ENCODE peak calls at places on chromosomes 5 and 9, in eight cellular contexts. R is A549, K is NT2/D1, I is ureter, Q is HFFc6, X is NCI-H1417, S is fibroblast of the conjunctiva, N is EH. A is an unnamed sample.

GRCh38 chr9:135253305-135254004 is 166.0 kb downstream of the OLFM1 start:
- DNase-seq in R (no peak), K (peak; percentile 20), I (no peak), Q (no peak), X (no peak), S (no peak), N (no peak), A (no peak)

GRCh38 chr9:4864234-4864661 is 71.5 kb downstream of the RCL1 start:
- DNase-seq in R (no peak), K (no peak), I (no peak), Q (no peak), X (no peak), S (no peak), N (no peak), A (no peak)

GRCh38 chr5:134113908-134114875 is at the start of gene TCF7:
- DNase-seq in R (peak; percentile 76), K (peak; percentile 57), I (peak; percentile 66), Q (peak; percentile 40), X (peak; percentile 69), S (peak; percentile 43), N (peak; percentile 82), A (peak; percentile 55)

GRCh38 chr5:62043289-62044274 is 262.4 kb upstream of the KIF2A start:
- DNase-seq in R (no peak), K (peak; percentile 81), I (no peak), Q (no peak), X (peak; percentile 94), S (no peak), N (no peak), A (peak; percentile 88)

GRCh38 chr9:93612796-93613154 is 36.4 kb downstream of the PHF2 start:
- DNase-seq in R (no peak), K (no peak), I (no peak), Q (no peak), X (peak; percentile 93), S (no peak), N (no peak), A (peak; percentile 83)

GRCh38 chr5:63125862-63126261 is 547.2 kb downstream of the LRRC70 start:
- DNase-seq in R (peak; percentile 24), K (no peak), I (no peak), Q (peak; percentile 0), X (peak; percentile 31), S (peak; percentile 41), N (peak; percentile 7), A (no peak)

GRCh38 chr9:116859763-116860162 is 172.7 kb downstream of the TRIM32 start:
- DNase-seq in R (no peak), K (no peak), I (no peak), Q (no peak), X (peak; percentile 64), S (no peak), N (no peak), A (no peak)

GRCh38 chr5:75331-76320 is 16.3 kb upstream of the PLEKHG4B start:
- DNase-seq in R (no peak), K (no peak), I (peak; percentile 28), Q (no peak), X (no peak), S (no peak), N (no peak), A (no peak)

GRCh38 chr5:68683632-68684035 is 410.2 kb upstream of the SLC30A5 start:
- DNase-seq in R (peak; percentile 91), K (no peak), I (peak; percentile 64), Q (peak; percentile 97), X (no peak), S (peak; percentile 95), N (peak; percentile 99), A (no peak)

GRCh38 chr5:167392252-167392651 is 899.2 kb upstream of the WWC1 start:
- DNase-seq in R (no peak), K (peak; percentile 3), I (no peak), Q (no peak), X (no peak), S (no peak), N (no peak), A (no peak)

GRCh38 chr5:140113180-140113698 is 670 bp upstream of the PURA start:
- DNase-seq in R (no peak), K (no peak), I (peak; percentile 48), Q (no peak), X (peak; percentile 52), S (no peak), N (no peak), A (no peak)

GRCh38 chr5:150153957-150154617 is 1.6 kb downstream of the PDGFRB start:
- DNase-seq in R (peak; percentile 16), K (no peak), I (no peak), Q (peak; percentile 85), X (no peak), S (no peak), N (peak; percentile 85), A (no peak)

GRCh38 chr5:133924221-133924920 is 44.1 kb downstream of the C5orf15 start:
- DNase-seq in R (no peak), K (no peak), I (no peak), Q (no peak), X (peak; percentile 59), S (no peak), N (peak; percentile 16), A (no peak)

GRCh38 chr5:96093890-96094381 is 132.3 kb upstream of the ELL2 start:
- DNase-seq in R (peak; percentile 68), K (no peak), I (no peak), Q (peak; percentile 9), X (no peak), S (no peak), N (peak; percentile 43), A (no peak)

GRCh38 chr5:146027746-146028145 is 77.6 kb downstream of the PLAC8L1 start:
- DNase-seq in R (peak; percentile 62), K (no peak), I (peak; percentile 76), Q (no peak), X (no peak), S (no peak), N (no peak), A (no peak)

GRCh38 chr5:32182463-32183081 is 8.5 kb upstream of the GOLPH3 start:
- DNase-seq in R (no peak), K (no peak), I (no peak), Q (no peak), X (no peak), S (no peak), N (no peak), A (no peak)

GRCh38 chr5:6715758-6716633 is 2.8 kb downstream of the TENT4A start:
- DNase-seq in R (no peak), K (no peak), I (no peak), Q (no peak), X (peak; percentile 34), S (no peak), N (no peak), A (no peak)

GRCh38 chr5:128538249-128539037 is 398 bp upstream of the FBN2 start:
- DNase-seq in R (peak; percentile 88), K (peak; percentile 79), I (peak; percentile 50), Q (peak; percentile 89), X (peak; percentile 41), S (peak; percentile 94), N (peak; percentile 97), A (peak; percentile 24)

GRCh38 chr9:131197160-131197911 is 72.0 kb downstream of the NUP214 start:
- DNase-seq in R (no peak), K (no peak), I (no peak), Q (no peak), X (no peak), S (no peak), N (no peak), A (no peak)

GRCh38 chr5:14900661-14901461 is 29.3 kb upstream of the ANKH start:
- DNase-seq in R (no peak), K (no peak), I (no peak), Q (peak; percentile 37), X (no peak), S (no peak), N (peak; percentile 91), A (no peak)

GRCh38 chr5:159309689-159310433 is 20.4 kb downstream of the IL12B start:
- DNase-seq in R (no peak), K (no peak), I (no peak), Q (no peak), X (no peak), S (no peak), N (no peak), A (no peak)